ENCODE peak calls at places on chromosomes 12 and 14, in four cellular contexts. U, A, X and O are unnamed samples. For H3K4me1, the result is how much of the 10 kb centered on the place peaks cover.

GRCh38 chr12:76091245-76091757 is 6.8 kb upstream of the NAP1L1 start:
- DNase-seq in U (no peak), X (no peak), A (no peak), O (no peak)

GRCh38 chr14:64500088-64500487 is 3.5 kb downstream of the ZBTB25 start:
- DNase-seq in U (no peak), A (no peak), X (no peak), O (no peak)

GRCh38 chr12:4566474-4566873 is 4.5 kb downstream of the DYRK4 start:
- DNase-seq in A (no peak), X (no peak), U (no peak), O (no peak)

GRCh38 chr12:113912761-113913295 is 53.3 kb downstream of the RBM19 start:
- DNase-seq in X (peak), U (peak), A (peak), O (no peak)

GRCh38 chr14:36976571-36977023 is 195.8 kb downstream of the SLC25A21 start:
- DNase-seq in A (peak), X (no peak), U (no peak), O (no peak)

GRCh38 chr14:75911883-75912282 is 69.9 kb downstream of the TGFB3 start:
- DNase-seq in U (no peak), A (no peak), X (no peak), O (no peak)

GRCh38 chr12:85036736-85037135 is 585 bp downstream of the LRRIQ1 start:
- DNase-seq in A (no peak), X (no peak), U (no peak), O (no peak)

GRCh38 chr12:87930033-87930432 is 99.2 kb downstream of the C12orf50 start:
- DNase-seq in A (peak), U (no peak), X (no peak), O (no peak)

GRCh38 chr12:43462080-43462479 is 89.9 kb downstream of the ADAMTS20 start:
- DNase-seq in U (no peak), A (no peak), X (no peak), O (no peak)

GRCh38 chr12:53181935-53182334 is 1.2 kb upstream of the CSAD start:
- DNase-seq in X (no peak), U (no peak), A (no peak), O (no peak)

GRCh38 chr12:53180931-53181645 is 363 bp upstream of the CSAD start:
- DNase-seq in X (no peak), U (no peak), A (peak), O (peak)

GRCh38 chr12:53180270-53180930 is at the start of the genes CSAD and ZNF740:
- DNase-seq in A (peak), U (peak), X (peak), O (peak)

GRCh38 chr12:53184828-53185227 is 4.1 kb upstream of the CSAD start:
- DNase-seq in U (no peak), X (no peak), A (no peak), O (no peak)

GRCh38 chr12:53182836-53183235 is 2.1 kb upstream of the CSAD start:
- DNase-seq in A (no peak), X (no peak), U (no peak), O (no peak)
- H3K4me3 ChIP-seq in A (peak), X (peak), U (no peak), O (no peak)

DNA sequence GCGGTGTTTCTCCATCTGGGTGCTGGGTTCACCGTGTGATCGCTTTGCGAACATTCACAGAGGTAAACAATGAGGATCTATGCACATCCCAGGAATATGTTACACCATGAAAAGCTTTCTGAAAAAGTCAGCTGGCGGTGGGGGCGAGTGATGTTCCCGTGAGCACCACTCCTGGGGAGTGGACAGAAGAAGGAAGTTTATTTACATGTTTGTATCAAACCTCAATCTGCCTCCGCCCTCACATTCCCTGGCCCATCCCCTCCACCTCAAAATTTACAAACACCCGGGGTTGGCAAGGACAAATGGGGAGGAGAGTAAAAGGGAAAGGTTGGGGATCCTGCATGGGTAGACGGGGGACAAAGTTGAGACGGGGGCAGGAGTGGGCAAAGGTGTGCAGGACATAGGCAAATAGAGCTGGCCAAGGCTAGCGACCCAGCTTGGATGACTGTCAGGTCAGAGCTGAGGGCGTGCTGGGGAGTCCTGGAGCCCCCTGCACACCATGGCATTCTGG is 6.9 kb downstream of the TNFRSF1A start:
- DNase-seq in X (no peak), A (peak), U (no peak), O (no peak)
- H3K4me1 ChIP-seq in X (half or more), A (half or more), U (half or more), O (half or more)

GRCh38 chr14:99203080-99203479 is 68.9 kb downstream of the BCL11B start:
- DNase-seq in A (no peak), U (no peak), X (no peak), O (no peak)
- H3K4me3 ChIP-seq in A (no peak), U (no peak), X (no peak), O (no peak)

GRCh38 chr12:6567112-6567680 is 895 bp downstream of the NOP2 start:
- DNase-seq in U (no peak), A (no peak), X (no peak), O (no peak)
- H3K4me1 ChIP-seq in U (under half), A (under half), X (under half), O (under half)

GRCh38 chr12:112012775-112013600 is at the start of the genes ERP29 and TMEM116:
- DNase-seq in U (peak), X (peak), A (peak), O (peak)

GRCh38 chr12:112011685-112012084 is 1.3 kb downstream of the TMEM116 start:
- DNase-seq in X (no peak), U (no peak), A (no peak), O (no peak)

GRCh38 chr12:112008918-112009317 is 4.0 kb downstream of the TMEM116 start:
- DNase-seq in A (no peak), U (no peak), X (no peak), O (no peak)

GRCh38 chr12:112007945-112008344 is 5.0 kb downstream of the TMEM116 start:
- DNase-seq in X (no peak), A (peak), U (no peak), O (no peak)

DNA sequence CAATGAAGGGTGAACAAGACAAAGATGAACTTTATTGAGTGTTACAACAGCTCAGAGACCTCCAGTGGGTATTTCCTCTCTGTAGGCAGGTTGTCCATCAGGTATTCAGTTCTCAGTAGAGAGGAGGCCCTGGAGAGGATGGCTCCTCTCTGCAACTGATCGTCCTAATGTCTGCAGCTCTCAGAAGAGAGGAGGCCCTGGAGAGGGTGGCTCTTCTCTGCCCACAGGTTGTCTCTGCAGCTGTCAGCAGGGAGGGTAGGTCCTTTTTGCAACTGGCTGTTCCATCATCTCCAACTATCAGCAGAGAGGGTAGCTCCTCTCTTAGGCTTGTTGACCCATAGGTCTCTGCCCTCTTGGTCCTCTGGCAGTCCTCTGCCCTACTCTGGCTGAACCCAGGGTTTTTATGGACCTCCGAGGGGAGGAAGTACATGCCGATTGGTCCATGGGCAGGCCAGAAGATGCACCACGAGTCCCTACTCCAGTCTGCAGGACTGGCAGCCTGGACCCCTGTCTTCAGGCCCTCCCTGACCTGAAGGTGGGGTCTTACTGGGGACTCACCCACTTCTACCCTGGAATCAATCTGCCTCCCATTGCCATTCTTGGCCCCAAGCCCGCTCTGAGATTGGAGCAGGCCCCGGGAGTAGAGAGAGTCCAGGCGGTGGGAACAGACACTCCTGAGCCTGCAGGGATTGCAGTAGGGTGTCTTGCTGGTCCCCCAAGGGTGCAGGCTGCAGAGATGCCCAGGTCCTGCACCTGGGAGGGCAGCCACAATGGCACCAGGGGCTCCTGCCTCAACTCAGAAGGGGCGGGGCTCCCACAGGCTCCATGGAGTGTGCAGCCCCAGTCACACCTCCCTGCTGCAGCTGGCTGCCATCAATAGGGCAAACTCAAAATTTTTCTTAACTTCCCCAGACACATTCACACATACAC is 2.3 kb downstream of the TMEM116 start:
- DNase-seq in U (no peak), X (no peak), A (no peak), O (no peak)
- H3K4me3 ChIP-seq in U (no peak), X (peak), A (no peak), O (no peak)

DNA sequence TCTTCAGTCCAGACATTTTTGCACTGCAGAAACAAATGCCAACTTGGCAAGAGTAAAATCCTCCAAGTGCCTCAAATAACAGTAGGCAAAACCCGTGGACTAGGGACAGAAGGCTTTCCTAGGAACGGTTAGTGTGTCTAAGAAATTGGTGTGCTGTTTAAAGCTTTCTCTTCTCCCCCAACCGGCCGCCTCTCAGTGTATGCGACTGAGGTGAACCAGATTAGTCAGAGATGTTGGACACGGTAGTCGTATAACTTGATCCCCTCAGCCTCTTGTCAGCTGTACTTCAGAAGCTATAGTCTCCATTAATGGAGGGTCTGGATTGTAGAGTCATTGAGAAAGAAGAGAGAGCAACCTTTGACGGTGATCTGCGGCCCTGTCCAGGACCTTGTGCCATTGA is 21.7 kb downstream of the PPFIBP1 start:
- DNase-seq in X (no peak), U (no peak), A (no peak), O (no peak)
- H3K4me1 ChIP-seq in X (under half), U (under half), A (under half), O (under half)

GRCh38 chr12:102800565-102800964 is 116.5 kb downstream of the PAH start:
- DNase-seq in A (no peak), X (no peak), U (no peak), O (no peak)
- H3K4me3 ChIP-seq in A (no peak), X (no peak), U (no peak), O (no peak)

DNA sequence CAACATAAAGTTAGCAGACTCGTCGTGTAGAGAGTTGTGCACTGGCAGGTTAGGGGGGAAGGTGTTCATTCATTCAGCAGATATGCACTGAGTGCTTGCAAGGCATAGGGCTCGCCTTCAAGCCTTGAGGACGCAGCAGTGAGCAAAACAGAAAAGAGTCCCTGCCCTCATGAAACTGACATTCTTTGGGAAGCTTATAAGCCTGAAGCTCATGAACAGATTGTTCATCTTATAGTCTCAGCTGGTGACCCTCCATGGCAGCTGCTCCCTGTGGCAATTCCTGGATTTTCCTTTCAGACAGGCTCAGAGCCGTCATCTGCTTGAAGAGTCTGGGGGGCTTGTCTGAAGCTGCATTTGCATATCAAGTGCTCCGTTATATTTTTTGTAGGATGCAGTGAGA is 148.4 kb downstream of the PRKCH start:
- DNase-seq in X (no peak), U (no peak), A (no peak), O (no peak)
- H3K4me1 ChIP-seq in X (half or more), U (half or more), A (under half), O (under half)

DNA sequence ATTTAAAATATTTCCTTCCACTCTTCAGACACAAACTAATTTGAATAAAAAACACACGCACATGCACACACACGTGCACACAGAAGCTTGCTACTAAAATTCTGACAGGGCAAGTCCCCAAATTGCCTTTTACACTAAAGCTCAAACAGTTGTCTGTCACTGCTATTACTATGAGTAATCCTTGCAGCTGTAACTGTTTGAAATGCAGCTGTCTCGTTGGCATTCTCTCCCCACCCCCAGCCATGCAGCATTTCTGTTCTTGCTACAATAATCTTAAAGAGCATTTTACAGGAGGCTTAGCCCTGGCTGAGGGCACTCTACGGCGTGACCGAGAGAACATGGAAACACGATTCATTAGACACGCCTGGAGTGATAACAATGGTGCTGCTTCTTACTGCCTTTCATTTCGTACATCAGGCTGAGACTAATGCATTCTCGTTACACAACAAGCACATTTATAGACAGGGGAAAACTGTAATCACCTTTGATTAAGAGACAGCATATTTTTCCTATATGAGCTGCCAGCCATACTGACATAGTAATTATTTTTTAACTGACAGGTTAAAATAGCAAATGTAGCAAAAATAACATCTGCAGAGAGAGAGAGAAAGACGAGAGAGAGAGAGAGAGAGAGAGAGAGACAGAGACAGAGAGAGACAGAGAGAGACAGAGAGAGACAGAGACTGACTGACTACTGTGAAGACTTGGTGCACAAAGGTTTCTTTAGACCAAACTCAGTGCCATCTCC is 153.8 kb downstream of the MED13L start:
- DNase-seq in A (peak), U (no peak), X (no peak), O (no peak)
- H3K4me3 ChIP-seq in A (peak), U (no peak), X (peak), O (no peak)

DNA sequence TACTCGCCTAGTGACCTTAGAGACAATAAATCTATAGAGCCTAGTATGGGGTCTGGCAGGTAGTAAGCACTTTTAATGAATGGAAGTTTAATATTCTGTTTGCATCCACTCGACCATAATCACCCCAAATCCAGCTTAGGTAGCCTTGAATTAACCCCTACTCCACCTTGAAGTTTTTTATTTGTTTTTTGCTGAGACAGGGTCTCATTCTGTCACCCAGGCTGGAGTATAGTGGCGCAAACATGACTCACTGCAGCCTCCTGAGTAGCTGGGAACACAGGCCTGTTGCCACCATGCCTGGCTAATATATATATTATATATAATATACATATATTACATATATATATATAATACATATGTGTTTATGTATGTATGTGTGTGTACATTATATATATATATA is 38.8 kb downstream of the MDM2 start:
- DNase-seq in A (no peak), U (no peak), X (no peak), O (no peak)
- H3K4me1 ChIP-seq in A (under half), U (under half), X (under half), O (under half)